ENCODE peak calls at places on chromosome 22, in four cellular contexts. One of them, this sample, is unnamed.

GRCh38 chr22:41382098-41382578 is 396 bp downstream of the TEF start:
- DNase-seq in GM12878: no peak
- DNase-seq in WTC11: peak
- DNase-seq in HepG2: no peak
- DNase-seq in this sample: peak

GRCh38 chr22:41177040-41177625 is 28.0 kb upstream of the L3MBTL2 start:
- DNase-seq in GM12878: no peak
- DNase-seq in WTC11: no peak
- DNase-seq in HepG2: no peak
- DNase-seq in this sample: no peak

GRCh38 chr22:20956258-20957117 is 10.6 kb upstream of the AIFM3 start:
- DNase-seq in GM12878: no peak
- DNase-seq in HepG2: peak
- DNase-seq in WTC11: peak
- DNase-seq in this sample: no peak

GRCh38 chr22:23565288-23565941 is 14.7 kb downstream of the IGLL1 start:
- DNase-seq in GM12878: no peak
- DNase-seq in WTC11: peak
- DNase-seq in HepG2: no peak
- DNase-seq in this sample: no peak

GRCh38 chr22:38504731-38505594 is 1.1 kb downstream of the DDX17 start:
- DNase-seq in WTC11: no peak
- DNase-seq in GM12878: no peak
- DNase-seq in HepG2: peak
- DNase-seq in this sample: peak

GRCh38 chr22:21719024-21719423 is 16.6 kb downstream of the YPEL1 start:
- DNase-seq in WTC11: no peak
- DNase-seq in GM12878: no peak
- DNase-seq in HepG2: no peak
- DNase-seq in this sample: peak

GRCh38 chr22:29555065-29555644 is 1.6 kb upstream of the THOC5 start:
- DNase-seq in GM12878: no peak
- DNase-seq in HepG2: no peak
- DNase-seq in WTC11: no peak
- DNase-seq in this sample: no peak

GRCh38 chr22:48091060-48091650 is 1328.7 kb downstream of the TBC1D22A start:
- DNase-seq in HepG2: no peak
- DNase-seq in WTC11: no peak
- DNase-seq in GM12878: no peak
- DNase-seq in this sample: no peak

GRCh38 chr22:49423125-49423650 is 404.5 kb downstream of the BRD1 start:
- DNase-seq in WTC11: no peak
- DNase-seq in GM12878: no peak
- DNase-seq in HepG2: no peak
- DNase-seq in this sample: no peak

GRCh38 chr22:45007946-45008852 is 1.6 kb downstream of the PHF21B start:
- DNase-seq in GM12878: no peak
- DNase-seq in HepG2: no peak
- DNase-seq in WTC11: peak
- DNase-seq in this sample: peak

GRCh38 chr22:17786435-17787158 is 12.3 kb upstream of the BID start:
- DNase-seq in HepG2: peak
- DNase-seq in GM12878: no peak
- DNase-seq in WTC11: peak
- DNase-seq in this sample: peak

GRCh38 chr22:20946080-20946986 is 20.7 kb upstream of the AIFM3 start:
- DNase-seq in GM12878: no peak
- DNase-seq in HepG2: no peak
- DNase-seq in WTC11: no peak
- DNase-seq in this sample: no peak

DNA sequence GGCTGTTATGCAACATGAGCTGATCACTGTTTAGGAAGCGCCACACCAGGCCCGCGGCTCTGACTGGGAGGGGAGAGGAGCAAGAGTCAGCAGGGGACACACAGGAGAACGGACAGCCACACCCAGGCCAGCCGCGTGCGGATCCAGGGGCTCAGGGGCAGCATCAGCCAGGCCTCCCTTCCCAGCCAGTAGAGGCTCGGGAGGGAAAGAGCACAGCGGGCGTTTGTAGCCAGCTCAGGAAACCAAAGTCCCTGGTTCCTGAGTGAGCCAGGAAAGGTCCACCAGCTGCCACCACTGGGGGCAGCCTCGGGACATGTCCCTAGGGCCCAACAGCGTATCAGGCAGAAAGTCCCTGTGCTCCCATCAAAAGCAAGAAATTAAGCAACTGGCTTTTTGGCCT is 71.8 kb upstream of the PITPNB start:
- DNase-seq in WTC11: peak
- DNase-seq in GM12878: no peak
- DNase-seq in HepG2: peak
- DNase-seq in this sample: peak
- TF ChIP-seq TCF7 in WTC11: no peak
- TF ChIP-seq TCF7 in GM12878: no peak
- TF ChIP-seq TCF7 in HepG2: no peak
- TF ChIP-seq TCF7 in this sample: no peak

GRCh38 chr22:37103151-37103550 is 6.4 kb downstream of the TMPRSS6 start:
- DNase-seq in HepG2: no peak
- DNase-seq in GM12878: no peak
- DNase-seq in WTC11: no peak
- DNase-seq in this sample: no peak

GRCh38 chr22:37095113-37095512 is 14.4 kb downstream of the TMPRSS6 start:
- DNase-seq in WTC11: no peak
- DNase-seq in GM12878: no peak
- DNase-seq in HepG2: no peak
- DNase-seq in this sample: no peak

GRCh38 chr22:37101311-37102063 is 8.0 kb downstream of the TMPRSS6 start:
- DNase-seq in WTC11: no peak
- DNase-seq in GM12878: no peak
- DNase-seq in HepG2: no peak
- DNase-seq in this sample: no peak

GRCh38 chr22:37100589-37101127 is 8.9 kb downstream of the TMPRSS6 start:
- DNase-seq in WTC11: no peak
- DNase-seq in HepG2: no peak
- DNase-seq in GM12878: no peak
- DNase-seq in this sample: no peak

GRCh38 chr22:37098976-37099577 is 10.4 kb downstream of the TMPRSS6 start:
- DNase-seq in HepG2: no peak
- DNase-seq in GM12878: no peak
- DNase-seq in WTC11: peak
- DNase-seq in this sample: no peak
- TF ChIP-seq CREM in HepG2: no peak
- TF ChIP-seq CREM in GM12878: no peak
- TF ChIP-seq CREM in WTC11: no peak
- TF ChIP-seq CREM in this sample: no peak

DNA sequence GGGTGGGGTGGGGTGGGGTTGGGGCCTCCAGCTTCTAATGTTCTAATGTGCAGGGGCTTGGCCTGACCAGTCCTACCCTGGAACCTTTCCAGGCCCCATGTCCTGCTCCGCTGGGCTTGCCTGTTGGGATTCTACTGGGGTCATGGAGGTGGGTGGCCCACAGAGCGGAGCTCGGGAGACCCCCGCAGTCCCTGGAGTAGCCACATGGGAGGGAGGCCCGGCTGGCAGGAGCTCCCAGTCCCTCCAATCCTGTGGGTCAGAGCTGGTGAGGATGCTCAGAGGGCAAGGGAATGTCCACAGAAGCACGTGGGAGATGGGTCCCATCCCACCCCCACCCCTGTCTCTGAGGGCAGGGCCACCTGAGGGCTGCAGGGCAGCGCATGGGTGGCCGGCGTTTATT is 2.9 kb downstream of the SEPTIN5 start:
- DNase-seq in HepG2: no peak
- DNase-seq in GM12878: no peak
- DNase-seq in WTC11: no peak
- DNase-seq in this sample: no peak
- TF ChIP-seq TCF7 in HepG2: no peak
- TF ChIP-seq TCF7 in GM12878: no peak
- TF ChIP-seq TCF7 in WTC11: no peak
- TF ChIP-seq TCF7 in this sample: no peak

GRCh38 chr22:46432164-46433068 is 96.9 kb downstream of the TRMU start:
- DNase-seq in WTC11: no peak
- DNase-seq in HepG2: no peak
- DNase-seq in GM12878: no peak
- DNase-seq in this sample: no peak
- TF ChIP-seq CREM in WTC11: no peak
- TF ChIP-seq CREM in HepG2: no peak
- TF ChIP-seq CREM in GM12878: no peak
- TF ChIP-seq CREM in this sample: no peak

GRCh38 chr22:43272869-43273318 is 70.3 kb downstream of the SCUBE1 start:
- DNase-seq in HepG2: no peak
- DNase-seq in WTC11: peak
- DNase-seq in GM12878: no peak
- DNase-seq in this sample: no peak
- TF ChIP-seq TCF7 in HepG2: no peak
- TF ChIP-seq TCF7 in WTC11: no peak
- TF ChIP-seq TCF7 in GM12878: no peak
- TF ChIP-seq TCF7 in this sample: no peak

GRCh38 chr22:32699686-32700085 is 101.8 kb upstream of the TIMP3 start:
- DNase-seq in GM12878: no peak
- DNase-seq in WTC11: no peak
- DNase-seq in HepG2: no peak
- DNase-seq in this sample: no peak

GRCh38 chr22:32697331-32697995 is 104.0 kb upstream of the TIMP3 start:
- DNase-seq in WTC11: no peak
- DNase-seq in HepG2: peak
- DNase-seq in GM12878: no peak
- DNase-seq in this sample: no peak

GRCh38 chr22:32700186-32700882 is 101.2 kb upstream of the TIMP3 start:
- DNase-seq in HepG2: peak
- DNase-seq in GM12878: no peak
- DNase-seq in WTC11: no peak
- DNase-seq in this sample: no peak

GRCh38 chr22:32701021-32701420 is 100.5 kb upstream of the TIMP3 start:
- DNase-seq in WTC11: no peak
- DNase-seq in GM12878: no peak
- DNase-seq in HepG2: no peak
- DNase-seq in this sample: no peak

GRCh38 chr22:32698926-32699619 is 102.4 kb upstream of the TIMP3 start:
- DNase-seq in HepG2: no peak
- DNase-seq in WTC11: no peak
- DNase-seq in GM12878: no peak
- DNase-seq in this sample: no peak
- TF ChIP-seq CREM in HepG2: no peak
- TF ChIP-seq CREM in WTC11: no peak
- TF ChIP-seq CREM in GM12878: no peak
- TF ChIP-seq CREM in this sample: no peak

DNA sequence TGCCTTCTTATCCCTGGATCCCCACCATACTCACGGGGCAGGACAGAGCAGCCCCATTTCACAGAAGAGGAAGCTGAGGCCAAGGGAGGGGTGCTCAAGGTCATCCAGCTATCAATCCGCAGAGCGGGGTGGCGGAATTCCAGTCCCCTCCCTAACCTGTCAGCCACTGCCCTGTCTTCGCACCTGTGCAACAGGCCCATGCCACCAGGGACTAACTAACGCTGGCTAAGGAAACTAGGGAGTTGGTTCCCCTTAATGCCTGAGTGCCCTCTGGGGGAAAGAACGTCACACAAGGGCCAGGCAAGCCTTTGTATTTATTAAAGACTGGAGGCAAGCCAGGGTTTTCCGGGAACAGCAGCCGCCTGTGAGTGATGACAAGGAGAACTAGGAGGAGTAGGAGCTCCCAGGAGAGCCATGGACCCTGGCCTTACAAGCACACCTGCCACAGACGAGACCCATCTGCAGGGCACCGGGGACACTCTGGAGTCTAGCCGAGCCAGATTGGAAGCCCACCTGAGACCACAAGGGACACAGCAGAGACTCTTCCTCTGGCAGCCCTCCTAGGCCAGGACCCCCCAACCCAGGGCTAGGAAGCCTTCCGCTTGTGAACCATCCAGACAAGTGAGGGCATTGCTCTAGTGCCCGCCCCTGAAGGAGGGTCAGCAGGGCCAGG is 64.4 kb downstream of the MYH9 start:
- DNase-seq in WTC11: no peak
- DNase-seq in HepG2: no peak
- DNase-seq in GM12878: no peak
- DNase-seq in this sample: no peak
- TF ChIP-seq TCF7 in WTC11: no peak
- TF ChIP-seq TCF7 in HepG2: no peak
- TF ChIP-seq TCF7 in GM12878: no peak
- TF ChIP-seq TCF7 in this sample: no peak

DNA sequence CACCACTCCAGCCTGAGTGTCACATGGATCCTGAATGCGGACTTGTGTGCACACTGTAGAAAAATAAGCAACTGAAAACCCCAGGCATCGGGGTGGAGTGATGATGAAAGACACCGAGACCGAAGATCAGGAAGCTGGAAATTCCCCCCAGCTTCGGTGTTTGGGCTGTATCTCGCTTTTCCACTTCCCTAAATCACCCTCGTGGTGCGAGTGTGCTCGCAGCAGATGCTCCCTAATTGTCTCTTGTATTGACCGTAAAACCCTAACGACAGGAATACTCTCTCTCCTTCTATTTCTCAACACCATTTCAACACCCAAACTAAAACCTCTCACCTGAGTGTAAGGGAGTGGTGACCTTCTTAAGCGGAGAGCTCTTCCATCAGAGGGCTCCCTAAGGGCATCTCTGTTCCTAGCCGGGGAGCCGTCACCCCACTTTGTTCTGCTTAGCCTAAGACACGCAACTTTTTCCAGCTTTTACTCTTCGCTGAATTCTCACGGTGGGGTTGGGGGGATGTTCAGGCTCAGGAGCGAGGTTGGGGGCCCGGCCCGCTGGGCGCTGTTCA is 637 bp upstream of the GRK3 start:
- DNase-seq in HepG2: peak
- DNase-seq in WTC11: no peak
- DNase-seq in GM12878: no peak
- DNase-seq in this sample: no peak
- TF ChIP-seq CREM in HepG2: no peak
- TF ChIP-seq CREM in WTC11: no peak
- TF ChIP-seq CREM in GM12878: peak
- TF ChIP-seq CREM in this sample: no peak

This sample was measured in K562.